ENCODE peak calls at places on chromosomes 4 and X, in nine cellular contexts. One of them, this sample, is unnamed.

GRCh38 chrX:30889147-30890125 is at the start of gene TAB3:
- DNase-seq in tibial nerve: peak; percentile 90
- DNase-seq in H9: peak; percentile 96
- DNase-seq in tibial artery: peak; percentile 97
- DNase-seq in transverse colon: peak; percentile 95
- DNase-seq in H1: peak; percentile 82
- DNase-seq in A549: peak; percentile 97
- DNase-seq in suprapubic skin: peak; percentile 94
- DNase-seq in endothelial cell of umbilical vein: peak; percentile 97
- DNase-seq in this sample: peak; percentile 93

GRCh38 chr4:64464581-64464980 is 55.3 kb upstream of the TECRL start:
- DNase-seq in tibial nerve: no peak
- DNase-seq in H9: no peak
- DNase-seq in tibial artery: no peak
- DNase-seq in transverse colon: no peak
- DNase-seq in H1: no peak
- DNase-seq in A549: no peak
- DNase-seq in suprapubic skin: no peak
- DNase-seq in endothelial cell of umbilical vein: peak; percentile 8
- DNase-seq in this sample: no peak

GRCh38 chr4:33959519-33959918 is 2284.8 kb downstream of the ARAP2 start:
- DNase-seq in tibial nerve: no peak
- DNase-seq in H9: no peak
- DNase-seq in tibial artery: no peak
- DNase-seq in transverse colon: no peak
- DNase-seq in H1: no peak
- DNase-seq in A549: no peak
- DNase-seq in suprapubic skin: no peak
- DNase-seq in endothelial cell of umbilical vein: no peak
- DNase-seq in this sample: no peak

GRCh38 chr4:126241631-126242030 is 926.9 kb downstream of the FAT4 start:
- DNase-seq in tibial nerve: no peak
- DNase-seq in H9: no peak
- DNase-seq in tibial artery: no peak
- DNase-seq in transverse colon: no peak
- DNase-seq in H1: no peak
- DNase-seq in A549: no peak
- DNase-seq in suprapubic skin: no peak
- DNase-seq in endothelial cell of umbilical vein: no peak
- DNase-seq in this sample: no peak

GRCh38 chr4:1207603-1208265 is 35.4 kb upstream of the SPON2 start:
- DNase-seq in tibial nerve: no peak
- DNase-seq in H9: no peak
- DNase-seq in tibial artery: peak; percentile 66
- DNase-seq in transverse colon: peak; percentile 58
- DNase-seq in H1: peak; percentile 45
- DNase-seq in A549: no peak
- DNase-seq in suprapubic skin: peak; percentile 83
- DNase-seq in endothelial cell of umbilical vein: no peak
- DNase-seq in this sample: peak; percentile 77

GRCh38 chrX:150454083-150454482 is 91.0 kb downstream of the MAMLD1 start:
- DNase-seq in tibial nerve: no peak
- DNase-seq in H9: no peak
- DNase-seq in tibial artery: no peak
- DNase-seq in transverse colon: no peak
- DNase-seq in H1: no peak
- DNase-seq in A549: no peak
- DNase-seq in suprapubic skin: no peak
- DNase-seq in endothelial cell of umbilical vein: peak; percentile 1
- DNase-seq in this sample: no peak

GRCh38 chrX:455673-456072 is 69.0 kb upstream of the PPP2R3B start:
- DNase-seq in tibial nerve: no peak
- DNase-seq in H9: no peak
- DNase-seq in tibial artery: no peak
- DNase-seq in transverse colon: no peak
- DNase-seq in H1: no peak
- DNase-seq in A549: no peak
- DNase-seq in suprapubic skin: no peak
- DNase-seq in endothelial cell of umbilical vein: no peak
- DNase-seq in this sample: no peak

GRCh38 chr4:153834901-153835300 is 46.0 kb upstream of the SFRP2 start:
- DNase-seq in tibial nerve: no peak
- DNase-seq in H9: no peak
- DNase-seq in tibial artery: no peak
- DNase-seq in transverse colon: no peak
- DNase-seq in H1: no peak
- DNase-seq in A549: no peak
- DNase-seq in suprapubic skin: no peak
- DNase-seq in endothelial cell of umbilical vein: no peak
- DNase-seq in this sample: no peak

GRCh38 chr4:126136922-126137781 is 822.4 kb downstream of the FAT4 start:
- DNase-seq in tibial nerve: no peak
- DNase-seq in H9: no peak
- DNase-seq in tibial artery: no peak
- DNase-seq in transverse colon: no peak
- DNase-seq in H1: no peak
- DNase-seq in A549: no peak
- DNase-seq in suprapubic skin: no peak
- DNase-seq in endothelial cell of umbilical vein: no peak
- DNase-seq in this sample: no peak

GRCh38 chrX:128975716-128976115 is 547.6 kb downstream of the SMARCA1 start:
- DNase-seq in tibial nerve: peak; percentile 4
- DNase-seq in H9: peak; percentile 80
- DNase-seq in tibial artery: no peak
- DNase-seq in transverse colon: peak; percentile 39
- DNase-seq in H1: peak; percentile 83
- DNase-seq in A549: peak; percentile 23
- DNase-seq in suprapubic skin: no peak
- DNase-seq in endothelial cell of umbilical vein: peak; percentile 3
- DNase-seq in this sample: no peak

GRCh38 chr4:7279902-7280301 is 87.6 kb downstream of the SORCS2 start:
- DNase-seq in tibial nerve: no peak
- DNase-seq in H9: no peak
- DNase-seq in tibial artery: no peak
- DNase-seq in transverse colon: no peak
- DNase-seq in H1: no peak
- DNase-seq in A549: no peak
- DNase-seq in suprapubic skin: no peak
- DNase-seq in endothelial cell of umbilical vein: no peak
- DNase-seq in this sample: no peak

GRCh38 chr4:133969202-133969873 is 232.3 kb downstream of the PABPC4L start:
- DNase-seq in tibial nerve: no peak
- DNase-seq in H9: no peak
- DNase-seq in tibial artery: no peak
- DNase-seq in transverse colon: no peak
- DNase-seq in H1: no peak
- DNase-seq in A549: peak; percentile 1
- DNase-seq in suprapubic skin: no peak
- DNase-seq in endothelial cell of umbilical vein: peak; percentile 75
- DNase-seq in this sample: peak; percentile 1

GRCh38 chr4:110477836-110478235 is 1.9 kb downstream of the ENPEP start:
- DNase-seq in tibial nerve: no peak
- DNase-seq in H9: no peak
- DNase-seq in tibial artery: no peak
- DNase-seq in transverse colon: no peak
- DNase-seq in H1: no peak
- DNase-seq in A549: no peak
- DNase-seq in suprapubic skin: no peak
- DNase-seq in endothelial cell of umbilical vein: no peak
- DNase-seq in this sample: no peak

GRCh38 chr4:110480031-110480549 is 4.1 kb downstream of the ENPEP start:
- DNase-seq in tibial nerve: no peak
- DNase-seq in H9: no peak
- DNase-seq in tibial artery: no peak
- DNase-seq in transverse colon: no peak
- DNase-seq in H1: no peak
- DNase-seq in A549: no peak
- DNase-seq in suprapubic skin: no peak
- DNase-seq in endothelial cell of umbilical vein: no peak
- DNase-seq in this sample: peak; percentile 73

GRCh38 chr4:110480741-110481271 is 4.9 kb downstream of the ENPEP start:
- DNase-seq in tibial nerve: no peak
- DNase-seq in H9: no peak
- DNase-seq in tibial artery: no peak
- DNase-seq in transverse colon: no peak
- DNase-seq in H1: no peak
- DNase-seq in A549: no peak
- DNase-seq in suprapubic skin: no peak
- DNase-seq in endothelial cell of umbilical vein: no peak
- DNase-seq in this sample: no peak

GRCh38 chr4:110472583-110473329 is 3.2 kb upstream of the ENPEP start:
- DNase-seq in tibial nerve: no peak
- DNase-seq in H9: peak; percentile 52
- DNase-seq in tibial artery: no peak
- DNase-seq in transverse colon: no peak
- DNase-seq in H1: no peak
- DNase-seq in A549: no peak
- DNase-seq in suprapubic skin: no peak
- DNase-seq in endothelial cell of umbilical vein: no peak
- DNase-seq in this sample: no peak

DNA sequence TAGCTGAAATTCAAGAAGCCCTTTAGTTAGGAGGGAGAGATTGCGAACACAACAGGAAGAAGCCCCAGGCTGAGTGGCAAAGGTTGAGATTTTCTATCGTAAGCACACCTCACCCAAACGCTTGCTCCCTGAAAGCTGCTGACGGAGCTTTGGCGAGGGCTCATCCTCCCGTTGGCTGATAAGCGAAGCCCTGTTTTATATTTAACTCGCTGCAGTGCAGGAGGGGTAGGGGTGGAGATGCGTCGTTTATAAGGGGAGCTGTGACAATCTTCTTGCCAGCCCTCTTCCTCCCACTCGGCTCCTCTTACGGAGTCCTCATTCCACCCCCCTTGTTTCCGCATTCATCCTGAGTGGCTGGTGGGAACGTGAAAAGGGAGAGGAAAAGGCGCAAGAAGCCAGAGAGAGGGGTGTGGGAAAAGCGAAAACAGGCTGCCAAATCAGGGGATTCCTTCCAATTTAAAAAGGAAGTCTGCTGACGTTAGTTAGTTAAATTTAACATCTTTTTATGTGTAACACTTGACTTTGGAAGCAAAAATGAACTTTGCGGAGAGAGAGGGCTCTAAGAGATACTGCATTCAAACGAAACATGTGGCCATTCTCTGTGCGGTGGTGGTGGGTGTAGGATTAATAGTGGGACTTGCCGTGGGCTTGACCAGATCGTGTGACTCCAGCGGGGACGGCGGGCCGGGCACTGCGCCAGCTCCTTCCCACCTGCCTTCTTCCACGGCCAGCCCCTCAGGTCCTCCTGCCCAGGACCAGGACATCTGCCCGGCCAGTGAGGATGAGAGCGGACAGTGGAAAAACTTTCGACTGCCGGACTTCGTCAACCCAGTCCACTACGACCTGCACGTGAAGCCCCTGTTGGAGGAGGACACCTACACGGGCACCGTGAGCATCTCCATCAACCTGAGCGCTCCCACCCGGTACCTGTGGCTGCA is at the start of gene ENPEP:
- DNase-seq in tibial nerve: peak; percentile 15
- DNase-seq in H9: peak; percentile 55
- DNase-seq in tibial artery: no peak
- DNase-seq in transverse colon: peak; percentile 18
- DNase-seq in H1: no peak
- DNase-seq in A549: no peak
- DNase-seq in suprapubic skin: no peak
- DNase-seq in endothelial cell of umbilical vein: no peak
- DNase-seq in this sample: no peak
- H3K27ac ChIP-seq in tibial nerve: peak within 1 kb of the TSS; percentile 62
- H3K27ac ChIP-seq in H9: no peak within 1 kb of the TSS
- H3K27ac ChIP-seq in tibial artery: no peak within 1 kb of the TSS
- H3K27ac ChIP-seq in transverse colon: no peak within 1 kb of the TSS
- H3K27ac ChIP-seq in H1: no peak within 1 kb of the TSS
- H3K27ac ChIP-seq in A549: no peak within 1 kb of the TSS
- H3K27ac ChIP-seq in suprapubic skin: no peak within 1 kb of the TSS
- H3K27ac ChIP-seq in endothelial cell of umbilical vein: no peak within 1 kb of the TSS
- H3K27ac ChIP-seq in this sample: no peak within 1 kb of the TSS

DNA sequence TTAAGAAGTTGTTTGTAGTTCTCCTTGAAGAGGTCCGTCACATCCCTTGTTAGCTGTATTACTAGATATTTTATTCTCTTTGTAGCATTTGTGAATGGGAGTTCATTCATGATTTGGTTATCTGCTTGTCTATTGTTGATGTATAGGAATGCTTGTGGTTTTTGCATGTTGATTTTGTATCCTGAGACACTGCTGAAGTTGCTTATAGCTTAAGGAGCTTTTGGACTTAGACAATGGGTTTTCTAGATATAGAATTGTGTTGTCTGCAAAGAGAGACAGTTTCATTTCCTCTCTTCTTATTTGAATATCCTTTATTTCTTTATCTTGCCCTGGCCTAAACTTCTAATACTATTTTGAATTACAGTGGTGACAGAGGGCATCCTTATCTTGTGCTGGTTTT is 52.1 kb upstream of the GRID2 start:
- DNase-seq in tibial nerve: no peak
- DNase-seq in H9: no peak
- DNase-seq in tibial artery: no peak
- DNase-seq in transverse colon: no peak
- DNase-seq in H1: no peak
- DNase-seq in A549: no peak
- DNase-seq in suprapubic skin: no peak
- DNase-seq in endothelial cell of umbilical vein: no peak
- DNase-seq in this sample: no peak
- H3K9me3 ChIP-seq in tibial nerve: no peaks in the 10 kb centered on the region
- H3K9me3 ChIP-seq in H9: peaks cover 52% of the 10 kb centered on the region
- H3K9me3 ChIP-seq in tibial artery: peaks cover 12% of the 10 kb centered on the region
- H3K9me3 ChIP-seq in transverse colon: no peaks in the 10 kb centered on the region
- H3K9me3 ChIP-seq in H1: peaks cover 77% of the 10 kb centered on the region
- H3K9me3 ChIP-seq in A549: no peaks in the 10 kb centered on the region
- H3K9me3 ChIP-seq in suprapubic skin: peaks cover 6% of the 10 kb centered on the region
- H3K9me3 ChIP-seq in endothelial cell of umbilical vein: no peaks in the 10 kb centered on the region
- H3K9me3 ChIP-seq in this sample: peaks cover 4% of the 10 kb centered on the region

GRCh38 chr4:56909083-56909981 is 1.6 kb downstream of the REST start:
- DNase-seq in tibial nerve: peak; percentile 24
- DNase-seq in H9: peak; percentile 46
- DNase-seq in tibial artery: peak; percentile 73
- DNase-seq in transverse colon: peak; percentile 56
- DNase-seq in H1: peak; percentile 66
- DNase-seq in A549: peak; percentile 33
- DNase-seq in suprapubic skin: peak; percentile 86
- DNase-seq in endothelial cell of umbilical vein: peak; percentile 64
- DNase-seq in this sample: no peak
- TF ChIP-seq CTCF in tibial nerve: no peak
- TF ChIP-seq CTCF in H9: no peak
- TF ChIP-seq CTCF in tibial artery: no peak
- TF ChIP-seq CTCF in transverse colon: no peak
- TF ChIP-seq CTCF in H1: no peak
- TF ChIP-seq CTCF in A549: no peak
- TF ChIP-seq CTCF in suprapubic skin: no peak
- TF ChIP-seq CTCF in endothelial cell of umbilical vein: no peak
- TF ChIP-seq CTCF in this sample: no peak

DNA sequence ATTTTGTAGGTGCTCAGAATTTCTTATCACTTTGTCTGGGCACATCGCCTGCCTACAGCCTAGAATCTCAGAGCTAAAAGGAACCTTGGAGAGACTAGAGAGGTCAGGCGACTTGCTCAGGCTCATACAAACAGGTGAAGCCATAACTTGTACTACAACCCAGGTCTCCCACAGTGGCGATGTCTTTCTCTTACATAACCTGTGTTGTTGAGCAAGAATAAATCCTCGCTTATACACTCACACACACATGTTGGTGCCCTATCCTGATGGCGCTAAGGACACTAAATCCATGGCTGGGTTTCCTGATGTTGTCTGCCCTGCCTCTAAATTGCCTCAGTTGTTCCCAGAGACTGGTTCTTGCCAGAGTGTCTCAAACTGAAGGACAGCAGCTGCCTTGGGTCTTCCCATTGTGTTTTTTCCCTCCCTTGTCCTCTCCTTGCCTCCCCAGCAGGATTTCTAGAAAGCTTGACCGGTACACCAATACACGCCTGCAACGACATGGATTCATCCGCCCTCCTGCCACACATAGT is 1.6 kb downstream of the TSC22D3 start:
- DNase-seq in tibial nerve: no peak
- DNase-seq in H9: no peak
- DNase-seq in tibial artery: no peak
- DNase-seq in transverse colon: no peak
- DNase-seq in H1: no peak
- DNase-seq in A549: no peak
- DNase-seq in suprapubic skin: no peak
- DNase-seq in endothelial cell of umbilical vein: no peak
- DNase-seq in this sample: no peak
- H3K27ac ChIP-seq in tibial nerve: peak overlapping the region; percentile 96
- H3K27ac ChIP-seq in H9: no peak overlapping the region
- H3K27ac ChIP-seq in tibial artery: no peak overlapping the region
- H3K27ac ChIP-seq in transverse colon: no peak overlapping the region
- H3K27ac ChIP-seq in H1: no peak overlapping the region
- H3K27ac ChIP-seq in A549: no peak overlapping the region
- H3K27ac ChIP-seq in suprapubic skin: no peak overlapping the region
- H3K27ac ChIP-seq in endothelial cell of umbilical vein: no peak overlapping the region
- H3K27ac ChIP-seq in this sample: no peak overlapping the region